ENCODE peak calls at places on chromosome 4, in five cellular contexts. One of them, this sample, is unnamed.

GRCh38 chr4:169410839-169411770 is 140.3 kb upstream of the SH3RF1 start:
- DNase-seq in memory B cell: peak
- DNase-seq in uterus: no peak
- DNase-seq in activated CD8-positive, alpha-beta memory T cell treated with anti-CD3 and anti-CD28 coated beads for 48 hours: peak
- DNase-seq in activated CD4-positive, alpha-beta T cell treated with anti-CD3 and anti-CD28 coated beads for 48 hours: peak
- DNase-seq in this sample: no peak

GRCh38 chr4:184748251-184748652 is 14.4 kb upstream of the CENPU start:
- DNase-seq in memory B cell: no peak
- DNase-seq in uterus: no peak
- DNase-seq in activated CD8-positive, alpha-beta memory T cell treated with anti-CD3 and anti-CD28 coated beads for 48 hours: no peak
- DNase-seq in activated CD4-positive, alpha-beta T cell treated with anti-CD3 and anti-CD28 coated beads for 48 hours: no peak
- DNase-seq in this sample: no peak

GRCh38 chr4:168830777-168831512 is 179.1 kb downstream of the CBR4 start:
- DNase-seq in memory B cell: no peak
- DNase-seq in uterus: no peak
- DNase-seq in activated CD8-positive, alpha-beta memory T cell treated with anti-CD3 and anti-CD28 coated beads for 48 hours: no peak
- DNase-seq in activated CD4-positive, alpha-beta T cell treated with anti-CD3 and anti-CD28 coated beads for 48 hours: no peak
- DNase-seq in this sample: peak

GRCh38 chr4:118950224-118950623 is 61.6 kb downstream of the SYNPO2 start:
- DNase-seq in memory B cell: no peak
- DNase-seq in uterus: no peak
- DNase-seq in activated CD8-positive, alpha-beta memory T cell treated with anti-CD3 and anti-CD28 coated beads for 48 hours: no peak
- DNase-seq in activated CD4-positive, alpha-beta T cell treated with anti-CD3 and anti-CD28 coated beads for 48 hours: no peak
- DNase-seq in this sample: no peak

GRCh38 chr4:149160370-149160769 is 655.3 kb downstream of the IQCM start:
- DNase-seq in memory B cell: no peak
- DNase-seq in uterus: no peak
- DNase-seq in activated CD8-positive, alpha-beta memory T cell treated with anti-CD3 and anti-CD28 coated beads for 48 hours: no peak
- DNase-seq in activated CD4-positive, alpha-beta T cell treated with anti-CD3 and anti-CD28 coated beads for 48 hours: no peak
- DNase-seq in this sample: no peak

GRCh38 chr4:108172780-108173598 is 4.3 kb upstream of the LEF1 start:
- DNase-seq in memory B cell: no peak
- DNase-seq in uterus: no peak
- DNase-seq in activated CD8-positive, alpha-beta memory T cell treated with anti-CD3 and anti-CD28 coated beads for 48 hours: peak
- DNase-seq in activated CD4-positive, alpha-beta T cell treated with anti-CD3 and anti-CD28 coated beads for 48 hours: peak
- DNase-seq in this sample: peak

GRCh38 chr4:128483816-128484215 is 196.2 kb upstream of the PGRMC2 start:
- DNase-seq in memory B cell: no peak
- DNase-seq in uterus: no peak
- DNase-seq in activated CD8-positive, alpha-beta memory T cell treated with anti-CD3 and anti-CD28 coated beads for 48 hours: no peak
- DNase-seq in activated CD4-positive, alpha-beta T cell treated with anti-CD3 and anti-CD28 coated beads for 48 hours: no peak
- DNase-seq in this sample: no peak

GRCh38 chr4:6252051-6252450 is 17.6 kb upstream of the WFS1 start:
- DNase-seq in memory B cell: no peak
- DNase-seq in uterus: no peak
- DNase-seq in activated CD8-positive, alpha-beta memory T cell treated with anti-CD3 and anti-CD28 coated beads for 48 hours: no peak
- DNase-seq in activated CD4-positive, alpha-beta T cell treated with anti-CD3 and anti-CD28 coated beads for 48 hours: no peak
- DNase-seq in this sample: no peak

GRCh38 chr4:176409627-176410026 is 89.9 kb downstream of the SPCS3 start:
- DNase-seq in memory B cell: no peak
- DNase-seq in uterus: no peak
- DNase-seq in activated CD8-positive, alpha-beta memory T cell treated with anti-CD3 and anti-CD28 coated beads for 48 hours: no peak
- DNase-seq in activated CD4-positive, alpha-beta T cell treated with anti-CD3 and anti-CD28 coated beads for 48 hours: no peak
- DNase-seq in this sample: no peak

GRCh38 chr4:13580018-13580417 is 35.7 kb upstream of the NKX3-2 start:
- DNase-seq in memory B cell: no peak
- DNase-seq in uterus: no peak
- DNase-seq in activated CD8-positive, alpha-beta memory T cell treated with anti-CD3 and anti-CD28 coated beads for 48 hours: no peak
- DNase-seq in activated CD4-positive, alpha-beta T cell treated with anti-CD3 and anti-CD28 coated beads for 48 hours: no peak
- DNase-seq in this sample: no peak

GRCh38 chr4:81650871-81651270 is 179.2 kb upstream of the RASGEF1B start:
- DNase-seq in memory B cell: no peak
- DNase-seq in uterus: no peak
- DNase-seq in activated CD8-positive, alpha-beta memory T cell treated with anti-CD3 and anti-CD28 coated beads for 48 hours: no peak
- DNase-seq in activated CD4-positive, alpha-beta T cell treated with anti-CD3 and anti-CD28 coated beads for 48 hours: no peak
- DNase-seq in this sample: no peak

GRCh38 chr4:24511371-24512063 is 72.8 kb downstream of the DHX15 start:
- DNase-seq in memory B cell: no peak
- DNase-seq in uterus: no peak
- DNase-seq in activated CD8-positive, alpha-beta memory T cell treated with anti-CD3 and anti-CD28 coated beads for 48 hours: no peak
- DNase-seq in activated CD4-positive, alpha-beta T cell treated with anti-CD3 and anti-CD28 coated beads for 48 hours: no peak
- DNase-seq in this sample: no peak

GRCh38 chr4:26891054-26891453 is 30.4 kb downstream of the STIM2 start:
- DNase-seq in memory B cell: no peak
- DNase-seq in uterus: no peak
- DNase-seq in activated CD8-positive, alpha-beta memory T cell treated with anti-CD3 and anti-CD28 coated beads for 48 hours: no peak
- DNase-seq in activated CD4-positive, alpha-beta T cell treated with anti-CD3 and anti-CD28 coated beads for 48 hours: no peak
- DNase-seq in this sample: no peak

GRCh38 chr4:169220854-169221311 is 49.9 kb downstream of the SH3RF1 start:
- DNase-seq in memory B cell: no peak
- DNase-seq in uterus: no peak
- DNase-seq in activated CD8-positive, alpha-beta memory T cell treated with anti-CD3 and anti-CD28 coated beads for 48 hours: no peak
- DNase-seq in activated CD4-positive, alpha-beta T cell treated with anti-CD3 and anti-CD28 coated beads for 48 hours: no peak
- DNase-seq in this sample: no peak

GRCh38 chr4:124753941-124754581 is 41.5 kb upstream of the ANKRD50 start:
- DNase-seq in memory B cell: no peak
- DNase-seq in uterus: no peak
- DNase-seq in activated CD8-positive, alpha-beta memory T cell treated with anti-CD3 and anti-CD28 coated beads for 48 hours: no peak
- DNase-seq in activated CD4-positive, alpha-beta T cell treated with anti-CD3 and anti-CD28 coated beads for 48 hours: no peak
- DNase-seq in this sample: no peak

GRCh38 chr4:8419222-8420041 is 21.1 kb downstream of the ACOX3 start:
- DNase-seq in memory B cell: no peak
- DNase-seq in uterus: no peak
- DNase-seq in activated CD8-positive, alpha-beta memory T cell treated with anti-CD3 and anti-CD28 coated beads for 48 hours: peak
- DNase-seq in activated CD4-positive, alpha-beta T cell treated with anti-CD3 and anti-CD28 coated beads for 48 hours: peak
- DNase-seq in this sample: no peak

GRCh38 chr4:70718811-70719604 is 2.8 kb upstream of the RUFY3 start:
- DNase-seq in memory B cell: no peak
- DNase-seq in uterus: no peak
- DNase-seq in activated CD8-positive, alpha-beta memory T cell treated with anti-CD3 and anti-CD28 coated beads for 48 hours: no peak
- DNase-seq in activated CD4-positive, alpha-beta T cell treated with anti-CD3 and anti-CD28 coated beads for 48 hours: no peak
- DNase-seq in this sample: no peak

GRCh38 chr4:91990726-91991125 is 313.0 kb upstream of the GRID2 start:
- DNase-seq in memory B cell: no peak
- DNase-seq in uterus: no peak
- DNase-seq in activated CD8-positive, alpha-beta memory T cell treated with anti-CD3 and anti-CD28 coated beads for 48 hours: no peak
- DNase-seq in activated CD4-positive, alpha-beta T cell treated with anti-CD3 and anti-CD28 coated beads for 48 hours: no peak
- DNase-seq in this sample: no peak

GRCh38 chr4:152696764-152697250 is 17.0 kb upstream of the TMEM154 start:
- DNase-seq in memory B cell: peak
- DNase-seq in uterus: no peak
- DNase-seq in activated CD8-positive, alpha-beta memory T cell treated with anti-CD3 and anti-CD28 coated beads for 48 hours: peak
- DNase-seq in activated CD4-positive, alpha-beta T cell treated with anti-CD3 and anti-CD28 coated beads for 48 hours: peak
- DNase-seq in this sample: peak